ENCODE peak calls at places on chromosomes 12 and 14, in seven cellular contexts. R is pancreas; I is heart right ventricle; E is IMR-90; L is astrocyte; U is neuronal stem cell; P is naive thymus-derived CD4-positive, alpha-beta T cell. W is an unnamed sample.

GRCh38 chr12:95446511-95446910 is 27.4 kb upstream of the METAP2 start:
- DNase-seq in R (no peak), I (peak; percentile 31), E (peak; percentile 7), L (peak; percentile 15), U (peak; percentile 47), P (no peak), W (no peak)

GRCh38 chr12:5520831-5521230 is 88.9 kb downstream of the NTF3 start:
- DNase-seq in R (no peak), I (no peak), E (no peak), L (no peak), U (no peak), P (no peak), W (no peak)

GRCh38 chr12:131511391-131511802 is 199.5 kb upstream of the SFSWAP start:
- DNase-seq in R (no peak), I (no peak), E (no peak), L (peak; percentile 2), U (no peak), P (peak; percentile 63), W (peak; percentile 9)

GRCh38 chr12:68932701-68933563 is at the start of gene CPM:
- DNase-seq in R (peak; percentile 81), I (peak; percentile 43), E (peak; percentile 25), L (peak; percentile 33), U (peak; percentile 58), P (peak; percentile 62), W (peak; percentile 53)

GRCh38 chr12:2456813-2457186 is 338.0 kb upstream of the FKBP4 start:
- DNase-seq in R (no peak), I (no peak), E (no peak), L (no peak), U (no peak), P (no peak), W (no peak)

GRCh38 chr12:52191841-52192791 is at the start of gene KRT80:
- DNase-seq in R (peak; percentile 93), I (peak; percentile 83), E (peak; percentile 99), L (peak; percentile 99), U (no peak), P (no peak), W (no peak)

GRCh38 chr12:47491516-47491915 is 214.3 kb downstream of the RPAP3 start:
- DNase-seq in R (no peak), I (no peak), E (no peak), L (no peak), U (no peak), P (no peak), W (no peak)

GRCh38 chr14:62159314-62159713 is 397.1 kb downstream of the SNAPC1 start:
- DNase-seq in R (no peak), I (no peak), E (no peak), L (no peak), U (no peak), P (no peak), W (no peak)

GRCh38 chr14:93173943-93174395 is 10.7 kb downstream of the MOAP1 start:
- DNase-seq in R (no peak), I (no peak), E (peak; percentile 22), L (peak; percentile 20), U (no peak), P (no peak), W (no peak)

GRCh38 chr12:5456025-5456424 is 24.1 kb downstream of the NTF3 start:
- DNase-seq in R (no peak), I (no peak), E (no peak), L (no peak), U (no peak), P (no peak), W (no peak)

GRCh38 chr12:69685810-69686209 is 13.3 kb downstream of the BEST3 start:
- DNase-seq in R (no peak), I (no peak), E (peak; percentile 81), L (peak; percentile 65), U (no peak), P (no peak), W (no peak)

GRCh38 chr12:55830601-55831406 is 1.4 kb upstream of the DNAJC14 start:
- DNase-seq in R (peak; percentile 65), I (peak; percentile 79), E (peak; percentile 56), L (peak; percentile 47), U (peak; percentile 82), P (peak; percentile 63), W (no peak)

DNA sequence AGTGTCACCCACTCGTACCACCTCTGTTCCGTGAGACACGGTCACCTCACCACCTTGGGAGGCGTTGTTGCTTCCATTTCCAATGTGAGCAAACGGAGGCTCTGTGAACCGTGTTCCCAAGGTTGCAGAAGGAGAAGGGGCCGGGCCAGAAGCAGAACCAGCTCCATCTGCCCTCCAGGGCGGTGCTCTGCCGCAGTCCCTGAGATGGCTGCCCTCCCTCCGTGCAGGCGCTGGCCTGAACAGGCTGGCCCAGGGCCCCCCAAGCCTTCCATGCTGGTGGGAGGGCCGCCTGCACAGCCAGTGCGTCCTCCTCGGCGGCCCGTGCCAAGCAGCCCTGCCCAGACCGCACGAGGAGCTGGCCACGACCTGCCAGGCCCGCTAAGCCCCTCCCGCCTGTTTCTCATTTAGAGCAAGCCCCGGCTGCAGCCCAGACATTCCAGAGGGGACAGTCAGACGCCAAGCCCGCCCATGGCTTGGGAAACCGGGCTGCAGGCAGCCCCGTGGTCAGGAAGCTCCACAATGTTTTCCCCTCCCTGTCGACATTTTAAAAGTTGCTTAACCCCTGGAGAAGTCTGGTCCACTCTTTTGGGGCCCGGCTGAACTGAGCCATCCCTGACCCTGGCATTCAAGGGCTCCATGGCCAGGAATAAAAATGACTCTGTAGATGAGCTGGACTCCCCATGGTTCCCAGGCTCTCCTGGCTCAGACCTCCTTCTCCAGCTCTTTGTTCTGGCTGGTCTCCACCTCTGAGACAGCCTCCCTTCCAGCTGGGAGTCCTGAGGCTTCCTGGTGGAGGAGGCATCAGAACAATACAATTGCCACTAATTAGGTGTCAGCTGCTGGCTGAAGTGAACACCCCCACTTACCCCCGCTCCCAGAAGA is 236.0 kb downstream of the BCL11B start:
- DNase-seq in R (peak; percentile 47), I (peak; percentile 61), E (peak; percentile 43), L (peak; percentile 93), U (peak; percentile 51), P (no peak), W (no peak)
- H3K4me3 ChIP-seq in R (no peak overlapping the region), I (no peak overlapping the region), E (no peak overlapping the region), L (no peak overlapping the region), U (no peak overlapping the region), P (no peak overlapping the region), W (no peak overlapping the region)

DNA sequence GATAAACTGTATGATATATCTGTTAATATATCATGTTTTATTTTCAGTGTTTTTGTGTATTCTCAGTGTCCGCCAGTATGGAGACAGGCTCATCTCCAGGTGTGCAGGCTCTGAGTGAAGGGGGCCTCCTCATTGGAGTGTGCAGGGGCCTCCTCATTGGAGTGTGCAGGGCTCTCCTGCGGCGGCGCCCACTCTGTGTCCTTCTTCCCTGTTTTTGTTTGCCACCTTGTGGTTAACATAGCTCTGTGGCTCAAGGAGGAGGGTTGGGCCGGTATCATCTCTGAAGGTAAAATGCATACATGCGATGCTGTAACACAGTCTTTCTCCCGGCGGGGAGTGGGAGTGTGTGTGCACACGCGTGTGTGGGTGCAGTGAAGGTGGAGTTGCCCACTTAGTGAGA is 429.5 kb downstream of the ZFP36L1 start:
- DNase-seq in R (no peak), I (no peak), E (no peak), L (no peak), U (peak; percentile 43), P (no peak), W (no peak)
- H3K4me1 ChIP-seq in R (peaks cover 12% of the 10 kb centered on the region), I (peaks cover 81% of the 10 kb centered on the region), E (peaks cover 16% of the 10 kb centered on the region), L (peaks cover 42% of the 10 kb centered on the region), U (peaks cover 28% of the 10 kb centered on the region), P (no peaks in the 10 kb centered on the region), W (peaks cover 9% of the 10 kb centered on the region)

GRCh38 chr14:94344389-94344788 is 21.3 kb upstream of the SERPINA6 start:
- DNase-seq in R (no peak), I (no peak), E (no peak), L (no peak), U (no peak), P (no peak), W (no peak)

GRCh38 chr14:94345344-94346072 is 22.4 kb upstream of the SERPINA6 start:
- DNase-seq in R (no peak), I (no peak), E (peak; percentile 93), L (peak; percentile 94), U (no peak), P (no peak), W (no peak)

GRCh38 chr14:94349276-94349675 is 26.1 kb upstream of the SERPINA6 start:
- DNase-seq in R (no peak), I (no peak), E (no peak), L (no peak), U (no peak), P (no peak), W (no peak)

GRCh38 chr14:94348836-94349235 is 25.7 kb upstream of the SERPINA6 start:
- DNase-seq in R (no peak), I (no peak), E (no peak), L (no peak), U (no peak), P (no peak), W (no peak)

DNA sequence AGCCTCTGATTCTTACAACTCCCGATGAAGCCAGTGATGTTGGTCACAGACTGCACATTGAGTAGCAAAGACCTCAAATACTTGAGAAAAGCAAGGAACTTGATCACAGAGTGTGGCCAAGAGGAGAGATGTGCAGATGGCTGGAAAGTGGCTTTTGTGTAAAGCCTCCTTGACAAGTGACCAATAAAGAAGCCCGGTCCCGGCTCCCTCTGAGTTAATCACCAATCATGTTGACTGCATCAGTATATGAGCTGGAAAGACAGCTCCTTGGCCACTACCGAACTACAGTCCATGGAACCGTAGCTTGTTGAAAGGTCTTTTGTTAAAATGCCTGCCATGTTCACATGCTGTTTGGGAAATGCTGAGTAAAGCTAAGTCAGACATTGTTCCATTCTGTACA is 23.7 kb upstream of the SERPINA6 start:
- DNase-seq in R (no peak), I (no peak), E (no peak), L (no peak), U (no peak), P (no peak), W (no peak)
- H3K27ac ChIP-seq in R (no peak overlapping the region), I (no peak overlapping the region), E (no peak overlapping the region), L (no peak overlapping the region), U (no peak overlapping the region), P (no peak overlapping the region), W (peak overlapping the region; percentile 68)

GRCh38 chr12:9204380-9204779 is 3.8 kb downstream of the PZP start:
- DNase-seq in R (no peak), I (no peak), E (no peak), L (no peak), U (no peak), P (no peak), W (no peak)

GRCh38 chr12:9211687-9212086 is 3.5 kb upstream of the PZP start:
- DNase-seq in R (no peak), I (no peak), E (no peak), L (no peak), U (no peak), P (no peak), W (no peak)

GRCh38 chr12:9208236-9208635 is at the start of gene PZP:
- DNase-seq in R (no peak), I (no peak), E (no peak), L (no peak), U (no peak), P (no peak), W (no peak)
- H3K4me3 ChIP-seq in R (no peak within 1 kb of the TSS), I (no peak within 1 kb of the TSS), E (no peak within 1 kb of the TSS), L (no peak within 1 kb of the TSS), U (no peak within 1 kb of the TSS), P (no peak within 1 kb of the TSS), W (no peak within 1 kb of the TSS)